ENCODE peak calls at places on chromosome 17, in six cellular contexts. J, N, E, X, I and M are unnamed samples.

GRCh38 chr17:63455417-63455816 is 9.3 kb upstream of the CYB561 start:
- DNase-seq in J (no peak), N (no peak), E (no peak), X (no peak), I (no peak), M (no peak)

GRCh38 chr17:79424471-79425185 is 186.2 kb downstream of the RBFOX3 start:
- DNase-seq in J (no peak), N (no peak), E (no peak), X (no peak), I (no peak), M (no peak)

GRCh38 chr17:79912552-79913330 is 73.5 kb upstream of the CBX4 start:
- DNase-seq in J (peak), N (no peak), E (no peak), X (no peak), I (no peak), M (no peak)

GRCh38 chr17:67557921-67558320 is 159.8 kb upstream of the NOL11 start:
- DNase-seq in J (no peak), N (no peak), E (no peak), X (peak), I (no peak), M (peak)

GRCh38 chr17:52157603-52158449 is 688 bp downstream of the CA10 start:
- DNase-seq in J (peak), N (no peak), E (no peak), X (no peak), I (no peak), M (no peak)

GRCh38 chr17:30336369-30337171 is 2.7 kb upstream of the TMIGD1 start:
- DNase-seq in J (no peak), N (peak), E (peak), X (peak), I (no peak), M (peak)

GRCh38 chr17:57880086-57880456 is 30.2 kb upstream of the MRPS23 start:
- DNase-seq in J (no peak), N (no peak), E (no peak), X (no peak), I (no peak), M (no peak)

GRCh38 chr17:56098746-56099145 is 54.5 kb upstream of the ANKFN1 start:
- DNase-seq in J (no peak), N (no peak), E (no peak), X (no peak), I (no peak), M (no peak)

GRCh38 chr17:74119960-74120359 is 83.5 kb upstream of the RPL38 start:
- DNase-seq in J (no peak), N (no peak), E (no peak), X (no peak), I (no peak), M (no peak)

GRCh38 chr17:4304417-4305027 is 40.7 kb upstream of the ANKFY1 start:
- DNase-seq in J (no peak), N (peak), E (peak), X (peak), I (no peak), M (peak)

GRCh38 chr17:17356931-17357270 is 53.7 kb downstream of the NT5M start:
- DNase-seq in J (peak), N (no peak), E (no peak), X (no peak), I (no peak), M (no peak)

GRCh38 chr17:35432176-35433074 is at the start of gene SLFN12:
- DNase-seq in J (no peak), N (peak), E (peak), X (peak), I (peak), M (peak)

GRCh38 chr17:17750881-17751280 is 69.6 kb downstream of the RAI1 start:
- DNase-seq in J (no peak), N (no peak), E (no peak), X (no peak), I (peak), M (no peak)

GRCh38 chr17:20071824-20072691 is 62.9 kb downstream of the SPECC1 start:
- DNase-seq in J (no peak), N (no peak), E (no peak), X (no peak), I (no peak), M (no peak)

GRCh38 chr17:40548982-40549680 is 16.1 kb downstream of the CCR7 start:
- DNase-seq in J (no peak), N (peak), E (no peak), X (peak), I (no peak), M (peak)

GRCh38 chr17:58120195-58120822 is 27.9 kb upstream of the OR4D1 start:
- DNase-seq in J (no peak), N (peak), E (peak), X (peak), I (no peak), M (peak)

GRCh38 chr17:70181376-70181775 is 12.0 kb downstream of the KCNJ2 start:
- DNase-seq in J (no peak), N (no peak), E (no peak), X (no peak), I (no peak), M (no peak)

GRCh38 chr17:41647038-41647813 is 22.9 kb upstream of the KRT17 start:
- DNase-seq in J (no peak), N (no peak), E (no peak), X (no peak), I (no peak), M (no peak)

GRCh38 chr17:65850486-65850885 is 289.0 kb upstream of the AXIN2 start:
- DNase-seq in J (no peak), N (no peak), E (no peak), X (peak), I (peak), M (peak)

GRCh38 chr17:49952912-49953497 is 16.0 kb upstream of the DLX4 start:
- DNase-seq in J (no peak), N (no peak), E (no peak), X (no peak), I (no peak), M (no peak)

GRCh38 chr17:44322236-44322895 is 2.3 kb downstream of the SLC25A39 start:
- DNase-seq in J (no peak), N (no peak), E (no peak), X (no peak), I (no peak), M (no peak)

GRCh38 chr17:6910987-6911603 is 79.6 kb upstream of the TEKT1 start:
- DNase-seq in J (no peak), N (no peak), E (no peak), X (peak), I (no peak), M (peak)

GRCh38 chr17:28567604-28568003 is 3.7 kb downstream of the PIGS start:
- DNase-seq in J (no peak), N (no peak), E (no peak), X (no peak), I (peak), M (no peak)

GRCh38 chr17:76268015-76268749 is 3.0 kb downstream of the UBALD2 start:
- DNase-seq in J (peak), N (no peak), E (peak), X (peak), I (peak), M (peak)

GRCh38 chr17:16945141-16945493 is 26.8 kb downstream of the TNFRSF13B start:
- DNase-seq in J (no peak), N (no peak), E (no peak), X (no peak), I (no peak), M (no peak)

GRCh38 chr17:6092923-6093468 is 22.8 kb downstream of the WSCD1 start:
- DNase-seq in J (no peak), N (no peak), E (no peak), X (no peak), I (no peak), M (no peak)

GRCh38 chr17:1154704-1155103 is 25.1 kb downstream of the ABR start:
- DNase-seq in J (no peak), N (no peak), E (peak), X (no peak), I (no peak), M (peak)

GRCh38 chr17:33166472-33166871 is 126.6 kb downstream of the ASIC2 start:
- DNase-seq in J (no peak), N (no peak), E (no peak), X (no peak), I (no peak), M (no peak)

GRCh38 chr17:60641810-60642220 is 35.8 kb upstream of the BCAS3 start:
- DNase-seq in J (no peak), N (peak), E (peak), X (peak), I (no peak), M (peak)

GRCh38 chr17:77366558-77367245 is 225.9 kb downstream of the SEC14L1 start:
- DNase-seq in J (peak), N (no peak), E (peak), X (peak), I (no peak), M (peak)

GRCh38 chr17:9897569-9897968 is 7.5 kb downstream of the RCVRN start:
- DNase-seq in J (no peak), N (no peak), E (no peak), X (no peak), I (no peak), M (no peak)

GRCh38 chr17:77325826-77326581 is 185.2 kb downstream of the SEC14L1 start:
- DNase-seq in J (no peak), N (peak), E (no peak), X (peak), I (no peak), M (peak)